ENCODE peak calls at places on chromosomes 11 and 22, in four cellular contexts. V, T, W and L are unnamed samples.

GRCh38 chr11:61851900-61852295 is 23.8 kb downstream of the FADS2 start:
- DNase-seq in V (no peak), T (no peak), W (no peak), L (no peak)

GRCh38 chr11:95920460-95921105 is 3.3 kb downstream of the MTMR2 start:
- DNase-seq in V (no peak), T (no peak), W (no peak), L (no peak)

GRCh38 chr22:27113211-27114030 is 456.0 kb downstream of the MIAT start:
- DNase-seq in V (peak), T (peak), W (no peak), L (no peak)

GRCh38 chr22:40332319-40332781 is 13.9 kb upstream of the ADSL start:
- DNase-seq in V (no peak), T (no peak), W (no peak), L (no peak)

GRCh38 chr22:20027966-20028854 is 7.3 kb downstream of the TANGO2 start:
- DNase-seq in V (no peak), T (no peak), W (no peak), L (no peak)

GRCh38 chr22:19749876-19750275 is 10.7 kb upstream of the TBX1 start:
- DNase-seq in V (no peak), T (no peak), W (no peak), L (no peak)

GRCh38 chr11:132126973-132127900 is 756.8 kb downstream of the NTM start:
- DNase-seq in V (peak), T (no peak), W (no peak), L (no peak)

GRCh38 chr22:33326540-33327295 is 268.5 kb upstream of the SYN3 start:
- DNase-seq in V (no peak), T (no peak), W (no peak), L (no peak)

GRCh38 chr22:43745783-43746356 is 66.2 kb downstream of the EFCAB6 start:
- DNase-seq in V (no peak), T (no peak), W (no peak), L (no peak)

GRCh38 chr11:85672111-85672875 is 7.4 kb upstream of the CREBZF start:
- DNase-seq in V (no peak), T (no peak), W (no peak), L (no peak)

DNA sequence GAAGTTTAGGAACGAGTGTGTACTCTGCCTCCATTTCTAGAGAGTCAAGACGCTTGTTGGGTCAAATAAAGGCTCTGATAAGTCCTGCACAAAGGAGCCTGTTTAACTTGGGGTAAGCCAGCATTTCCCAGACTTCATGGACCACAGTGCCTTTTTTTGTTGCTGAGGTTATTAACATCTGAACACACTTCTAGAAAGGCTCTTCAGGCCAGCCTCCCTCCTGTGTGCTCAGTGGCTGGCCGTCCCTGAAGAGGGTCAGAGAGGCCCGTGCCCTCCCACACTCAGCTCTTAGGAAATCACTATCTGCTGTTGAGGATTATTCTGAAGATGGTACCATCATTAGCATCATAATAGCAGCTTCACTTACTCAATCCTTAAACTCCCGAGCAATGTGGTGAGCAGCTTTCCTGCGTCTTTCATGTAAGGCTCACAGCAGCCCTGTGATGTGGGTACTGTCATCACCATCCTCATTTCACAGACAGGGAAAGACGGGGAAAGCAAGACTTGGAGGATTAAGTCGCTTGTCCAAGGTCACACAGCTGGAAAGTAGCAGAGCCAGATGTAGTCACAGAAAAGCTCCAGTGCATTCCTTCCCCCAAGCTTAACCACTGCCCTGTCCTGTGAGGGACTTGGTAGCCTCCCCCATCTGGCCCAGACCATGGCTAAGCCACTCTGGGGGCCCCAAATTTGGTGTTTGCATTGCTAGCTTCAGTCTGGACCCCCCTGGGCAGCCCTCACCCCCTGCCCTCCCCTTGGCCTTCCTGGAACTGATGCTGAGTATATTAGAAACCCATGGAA is 71.3 kb downstream of the TSPAN18 start:
- DNase-seq in V (no peak), T (no peak), W (no peak), L (no peak)
- TF ChIP-seq CTCF in V (no peak), T (no peak), W (no peak), L (no peak)

GRCh38 chr11:34837246-34837856 is 78.8 kb downstream of the APIP start:
- DNase-seq in V (no peak), T (no peak), W (no peak), L (no peak)

GRCh38 chr11:34839969-34840368 is 76.2 kb downstream of the APIP start:
- DNase-seq in V (no peak), T (no peak), W (no peak), L (no peak)

GRCh38 chr11:34844466-34845112 is 71.6 kb downstream of the APIP start:
- DNase-seq in V (no peak), T (no peak), W (no peak), L (no peak)

GRCh38 chr11:34846467-34846866 is 69.7 kb downstream of the APIP start:
- DNase-seq in V (no peak), T (no peak), W (no peak), L (no peak)

GRCh38 chr11:34840736-34841386 is 75.3 kb downstream of the APIP start:
- DNase-seq in V (no peak), T (no peak), W (no peak), L (no peak)
- TF ChIP-seq CTCF in V (peak), T (peak), W (peak), L (peak)

GRCh38 chr11:122559734-122560382 is 95.7 kb upstream of the UBASH3B start:
- DNase-seq in V (no peak), T (no peak), W (no peak), L (no peak)
- TF ChIP-seq CTCF in V (no peak), T (no peak), W (no peak), L (no peak)

DNA sequence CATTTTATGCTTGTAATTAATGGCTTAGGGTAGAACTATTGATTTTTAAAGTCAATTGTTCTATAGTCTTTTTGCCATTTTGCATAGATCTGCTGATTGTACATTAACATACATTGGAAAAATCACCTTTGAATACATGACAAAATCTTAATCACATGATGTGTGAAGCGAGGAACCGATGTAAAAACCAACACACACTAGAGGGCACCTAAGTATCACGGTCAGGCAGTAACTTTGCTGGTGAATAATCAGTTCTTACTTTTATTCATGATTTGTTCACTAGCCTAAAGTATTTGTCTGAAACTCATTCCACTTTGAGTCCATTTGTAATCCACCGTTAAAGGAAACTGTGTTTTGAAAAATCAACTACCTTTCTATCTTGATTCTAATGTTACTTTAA is 28.2 kb downstream of the JHY start:
- DNase-seq in V (no peak), T (no peak), W (no peak), L (no peak)
- TF ChIP-seq CTCF in V (peak), T (peak), W (peak), L (peak)

GRCh38 chr11:92211576-92212167 is 12.9 kb upstream of the FAT3 start:
- DNase-seq in V (no peak), T (peak), W (no peak), L (peak)
- TF ChIP-seq CTCF in V (peak), T (peak), W (peak), L (peak)

DNA sequence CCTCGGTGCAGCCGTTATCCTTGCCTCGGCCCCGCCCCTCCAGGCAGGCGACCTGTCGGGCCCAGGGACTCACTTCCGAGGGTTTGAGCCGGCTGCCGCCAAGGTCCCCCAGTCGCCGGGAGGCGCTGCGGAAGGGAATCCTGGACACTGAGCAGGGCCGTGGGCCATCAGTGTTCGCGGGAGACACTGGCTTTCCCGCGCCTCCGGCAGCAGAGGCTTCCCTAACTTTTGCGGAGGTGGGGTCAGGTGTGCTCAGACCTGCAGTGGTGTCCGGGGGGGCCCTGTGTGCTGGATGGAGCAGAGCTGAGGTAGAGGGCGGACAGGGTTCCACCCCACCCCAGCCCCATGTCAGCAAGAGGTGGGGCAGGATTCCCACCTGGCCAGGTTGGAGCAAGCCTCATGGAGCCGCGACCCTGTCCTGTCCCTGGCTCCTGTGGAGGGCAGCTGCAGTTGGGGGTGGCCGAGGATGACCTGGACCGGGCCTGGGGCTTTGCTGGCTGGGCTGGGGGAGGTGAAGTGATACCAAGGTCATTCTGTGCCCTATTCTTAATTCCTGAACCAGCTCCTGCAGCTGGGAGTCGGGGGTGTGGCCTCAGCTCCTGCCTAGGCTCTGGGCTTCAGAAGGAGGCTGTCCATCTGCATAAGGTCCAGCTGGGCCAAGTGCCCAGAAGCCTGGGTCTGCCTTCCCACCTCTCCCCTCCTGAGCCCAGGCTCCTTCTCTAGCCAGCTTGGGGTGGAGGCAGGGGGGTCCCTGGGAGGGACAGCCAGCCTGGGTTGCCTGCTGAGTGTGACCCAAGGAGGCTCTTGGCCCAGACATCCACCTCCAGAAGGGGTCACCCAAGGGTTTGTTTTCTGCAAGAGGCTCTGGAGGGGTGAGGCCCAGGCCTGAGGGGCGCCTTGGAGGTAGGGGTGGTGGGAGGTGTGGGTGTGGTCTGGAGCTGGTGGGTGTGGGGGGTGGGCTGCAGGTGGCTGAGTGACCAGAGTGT is 8.4 kb downstream of the TSPAN4 start:
- DNase-seq in V (no peak), T (no peak), W (no peak), L (no peak)
- TF ChIP-seq CTCF in V (no peak), T (no peak), W (no peak), L (peak)